ENCODE peak calls at places on chromosomes 16 and 17, in ten cellular contexts. A is GM23248; H is T-cell; B is heart left ventricle; I is mesothelial cell of epicardium; E is HS-5; F is hepatocyte; V is Peyer's patch; S is effector CD4-positive, alpha-beta T cell; X is brain microvascular endothelial cell. Q is an unnamed sample.

GRCh38 chr17:1362964-1363363 is 37.1 kb downstream of the YWHAE start:
- DNase-seq in H (no peak), A (peak; percentile 68), V (peak; percentile 44), I (no peak), X (no peak), F (no peak), E (no peak), S (no peak), B (no peak), Q (no peak)

GRCh38 chr16:69107311-69107962 is 2.0 kb downstream of the HAS3 start:
- DNase-seq in F (peak; percentile 37), E (no peak), X (no peak), V (no peak), H (no peak), A (peak; percentile 67), S (no peak), I (no peak), B (peak; percentile 51), Q (peak; percentile 54)

GRCh38 chr17:80618304-80618703 is 73.7 kb downstream of the RPTOR start:
- DNase-seq in B (no peak), E (no peak), F (no peak), V (no peak), S (no peak), H (no peak), X (no peak), I (no peak), A (no peak), Q (peak; percentile 17)

GRCh38 chr17:66988069-66988798 is 23.7 kb downstream of the CACNG4 start:
- DNase-seq in B (no peak), E (no peak), A (no peak), S (no peak), I (no peak), H (no peak), X (no peak), F (no peak), V (no peak), Q (no peak)

GRCh38 chr17:3557768-3558583 is at the start of gene TRPV3:
- DNase-seq in E (no peak), A (peak; percentile 72), X (no peak), B (no peak), V (peak; percentile 80), S (peak; percentile 38), H (peak; percentile 53), F (peak; percentile 49), I (no peak), Q (peak; percentile 89)

GRCh38 chr17:62637809-62638208 is 10.3 kb downstream of the MRC2 start:
- DNase-seq in S (no peak), F (no peak), X (no peak), H (no peak), A (no peak), V (no peak), E (no peak), I (no peak), B (no peak), Q (no peak)

GRCh38 chr17:34979650-34980352 is 511 bp upstream of the LIG3 start:
- DNase-seq in F (no peak), E (no peak), A (peak; percentile 54), X (no peak), B (no peak), H (no peak), I (no peak), S (no peak), V (no peak), Q (no peak)

GRCh38 chr17:79940381-79941087 is 95.1 kb downstream of the TBC1D16 start:
- DNase-seq in X (no peak), H (no peak), F (no peak), I (no peak), V (no peak), A (no peak), E (no peak), B (no peak), S (no peak), Q (no peak)

GRCh38 chr17:56717471-56717870 is 116.2 kb downstream of the C17orf67 start:
- DNase-seq in I (no peak), H (no peak), E (no peak), S (no peak), B (no peak), V (no peak), A (no peak), X (no peak), F (no peak), Q (no peak)

GRCh38 chr16:59259964-59260348 is 525.8 kb upstream of the GOT2 start:
- DNase-seq in I (no peak), B (no peak), V (no peak), A (no peak), E (no peak), S (no peak), H (no peak), F (no peak), X (no peak), Q (no peak)

GRCh38 chr17:55451758-55452468 is 30.3 kb upstream of the MMD start:
- DNase-seq in V (no peak), B (no peak), E (no peak), S (no peak), H (no peak), I (no peak), A (peak; percentile 45), X (no peak), F (no peak), Q (no peak)

GRCh38 chr16:49856741-49857330 is 924 bp upstream of the ZNF423 start:
- DNase-seq in H (peak; percentile 8), S (no peak), V (no peak), X (peak; percentile 81), I (peak; percentile 70), B (peak; percentile 84), F (peak; percentile 93), A (peak; percentile 88), E (no peak), Q (peak; percentile 61)

GRCh38 chr16:86901483-86901882 is 323.1 kb downstream of the FOXL1 start:
- DNase-seq in F (peak; percentile 57), I (no peak), V (no peak), H (no peak), S (no peak), A (peak; percentile 43), E (no peak), B (no peak), X (peak; percentile 69), Q (no peak)

GRCh38 chr17:75315541-75316243 is 26.5 kb upstream of the SLC25A19 start:
- DNase-seq in E (peak; percentile 15), I (no peak), X (no peak), B (no peak), H (no peak), V (no peak), S (no peak), F (no peak), A (peak; percentile 57), Q (no peak)

GRCh38 chr16:77677129-77677528 is 45.2 kb upstream of the NUDT7 start:
- DNase-seq in E (no peak), S (no peak), B (no peak), H (no peak), I (no peak), A (peak; percentile 45), V (no peak), F (no peak), X (no peak), Q (no peak)

GRCh38 chr17:29588561-29589411 is 662 bp downstream of the GIT1 start:
- DNase-seq in V (peak; percentile 59), F (peak; percentile 67), X (no peak), H (peak; percentile 42), I (no peak), A (peak; percentile 69), B (peak; percentile 51), S (peak; percentile 40), E (no peak), Q (peak; percentile 32)

GRCh38 chr17:8889458-8890210 is 22.2 kb upstream of the PIK3R6 start:
- DNase-seq in E (no peak), A (no peak), V (no peak), H (no peak), S (no peak), I (no peak), F (no peak), X (no peak), B (no peak), Q (no peak)

GRCh38 chr17:78458739-78459335 is 80.4 kb downstream of the PGS1 start:
- DNase-seq in S (no peak), I (no peak), A (no peak), F (no peak), V (no peak), H (no peak), X (no peak), E (no peak), B (no peak), Q (no peak)

GRCh38 chr17:22512506-22512905 is 820.2 kb downstream of the KCNJ18 start:
- DNase-seq in F (no peak), X (no peak), A (no peak), V (no peak), H (no peak), E (no peak), I (no peak), B (no peak), S (no peak), Q (no peak)

GRCh38 chr16:28891964-28892890 is 13.9 kb downstream of the ATP2A1 start:
- DNase-seq in V (no peak), A (no peak), F (no peak), I (no peak), E (no peak), S (no peak), B (no peak), X (no peak), H (no peak), Q (no peak)

GRCh38 chr16:38941-39892 is 14.2 kb downstream of the POLR3K start:
- DNase-seq in S (peak; percentile 18), X (no peak), B (no peak), H (peak; percentile 52), V (peak; percentile 90), E (no peak), A (no peak), I (no peak), F (peak; percentile 52), Q (peak; percentile 62)

GRCh38 chr16:35102780-35103403 is 1643.5 kb downstream of the TP53TG3F start:
- DNase-seq in H (no peak), I (no peak), F (no peak), E (no peak), A (peak; percentile 0), S (no peak), B (no peak), X (no peak), V (no peak), Q (no peak)

GRCh38 chr17:67605259-67605912 is 112.3 kb upstream of the NOL11 start:
- DNase-seq in I (no peak), V (no peak), H (no peak), X (no peak), B (peak; percentile 61), A (no peak), S (no peak), E (no peak), F (no peak), Q (no peak)

GRCh38 chr17:19546289-19547065 is 12.8 kb downstream of the SLC47A1 start:
- DNase-seq in B (peak; percentile 26), A (peak; percentile 10), I (no peak), H (peak; percentile 14), S (no peak), V (peak; percentile 31), X (no peak), E (no peak), F (no peak), Q (peak; percentile 34)

GRCh38 chr17:42553866-42554249 is 1.1 kb downstream of the HSD17B1 start:
- DNase-seq in E (no peak), S (no peak), I (no peak), V (no peak), F (no peak), A (peak; percentile 42), H (no peak), B (no peak), X (no peak), Q (peak; percentile 43)

GRCh38 chr17:2232244-2232638 is 71.3 kb downstream of the SMG6 start:
- DNase-seq in F (no peak), B (no peak), S (no peak), I (no peak), E (no peak), V (no peak), H (no peak), A (peak; percentile 90), X (peak; percentile 97), Q (no peak)

GRCh38 chr17:888998-889401 is 90.6 kb downstream of the NXN start:
- DNase-seq in H (no peak), E (no peak), X (no peak), S (no peak), A (no peak), B (no peak), I (no peak), V (no peak), F (no peak), Q (no peak)

GRCh38 chr16:9683677-9684076 is 498.6 kb downstream of the GRIN2A start:
- DNase-seq in B (no peak), H (no peak), S (no peak), E (no peak), A (no peak), I (no peak), V (no peak), X (no peak), F (no peak), Q (no peak)